ENCODE peak calls at places on chromosomes 12 and 14, in nine cellular contexts. W, K, O, N, D, Q, G, S and L are unnamed samples.

GRCh38 chr12:49334681-49335080 is 2.3 kb downstream of the C1QL4 start:
- DNase-seq in N (no peak), K (no peak), O (no peak), D (no peak), G (no peak), S (no peak), W (no peak), Q (no peak), L (no peak)

GRCh38 chr12:109808876-109809646 is 24.1 kb downstream of the TRPV4 start:
- DNase-seq in N (no peak), S (no peak), D (no peak), K (no peak), Q (no peak), G (no peak), O (no peak), W (no peak), L (no peak)

GRCh38 chr14:43003845-43004244 is 1397.2 kb downstream of the LRFN5 start:
- DNase-seq in S (no peak), N (no peak), O (no peak), Q (no peak), W (no peak), K (peak; percentile 21), D (no peak), G (no peak), L (no peak)

GRCh38 chr12:85279449-85280137 is 427 bp upstream of the ALX1 start:
- DNase-seq in W (no peak), D (no peak), G (no peak), Q (no peak), S (no peak), N (no peak), O (peak; percentile 64), K (no peak), L (no peak)

GRCh38 chr12:5827591-5827990 is 117.5 kb downstream of the ANO2 start:
- DNase-seq in W (no peak), K (no peak), G (no peak), O (no peak), Q (no peak), D (no peak), N (no peak), S (no peak), L (no peak)

GRCh38 chr14:54423991-54424390 is 17.2 kb downstream of the CNIH1 start:
- DNase-seq in W (no peak), S (no peak), D (no peak), O (no peak), Q (no peak), K (no peak), N (no peak), G (no peak), L (no peak)

GRCh38 chr12:1587927-1588573 is 6.3 kb downstream of the FBXL14 start:
- DNase-seq in Q (no peak), G (no peak), D (no peak), O (no peak), W (no peak), S (no peak), N (no peak), K (no peak), L (no peak)

GRCh38 chr14:34890937-34891336 is 15.8 kb upstream of the BAZ1A start:
- DNase-seq in G (no peak), Q (no peak), O (no peak), N (no peak), W (no peak), D (no peak), K (no peak), S (no peak), L (no peak)

GRCh38 chr12:77368379-77368778 is 303.0 kb upstream of the E2F7 start:
- DNase-seq in Q (no peak), G (no peak), S (no peak), K (no peak), D (no peak), W (no peak), N (no peak), O (no peak), L (no peak)

GRCh38 chr14:49512571-49512970 is 73.6 kb downstream of the RPS29 start:
- DNase-seq in K (no peak), D (no peak), Q (no peak), S (no peak), G (no peak), N (no peak), O (no peak), W (no peak), L (no peak)

GRCh38 chr12:102766961-102767360 is 150.1 kb downstream of the PAH start:
- DNase-seq in G (no peak), Q (no peak), W (no peak), D (no peak), O (no peak), S (no peak), K (no peak), N (no peak), L (no peak)

GRCh38 chr14:59292921-59293605 is 104.6 kb downstream of the DAAM1 start:
- DNase-seq in K (no peak), S (no peak), Q (no peak), D (no peak), N (no peak), G (no peak), W (no peak), O (no peak), L (no peak)

GRCh38 chr14:99522934-99523660 is 41.9 kb downstream of the CCNK start:
- DNase-seq in K (no peak), D (no peak), O (no peak), G (no peak), S (no peak), N (no peak), Q (no peak), W (no peak), L (no peak)

GRCh38 chr14:63996575-63997220 is 143.9 kb downstream of the SYNE2 start:
- DNase-seq in N (no peak), D (no peak), W (no peak), S (no peak), Q (no peak), K (no peak), O (no peak), G (peak; percentile 11), L (no peak)

GRCh38 chr14:40119765-40120164 is 687.5 kb upstream of the FBXO33 start:
- DNase-seq in K (no peak), S (no peak), Q (no peak), O (no peak), D (no peak), W (no peak), G (no peak), N (no peak), L (no peak)

GRCh38 chr12:30796891-30797371 is 42.2 kb upstream of the CAPRIN2 start:
- DNase-seq in D (no peak), Q (no peak), O (no peak), N (no peak), W (peak; percentile 58), G (peak; percentile 33), S (no peak), K (peak; percentile 15), L (no peak)

GRCh38 chr12:2339022-2339431 is 286.2 kb downstream of the CACNA1C start:
- DNase-seq in S (no peak), K (no peak), N (no peak), O (no peak), Q (no peak), G (peak; percentile 63), D (no peak), W (no peak), L (no peak)